ENCODE peak calls at places on chromosomes 5 and 9, in four cellular contexts. L is GM12878, A is A549, G is K562. B is an unnamed sample.

GRCh38 chr5:35963381-35963843 is 25.0 kb upstream of the CAPSL start:
- DNase-seq in L (no peak), A (no peak), G (peak; percentile 58), B (peak; percentile 20)

GRCh38 chr5:147658293-147658932 is 124.1 kb downstream of the JAKMIP2 start:
- DNase-seq in L (no peak), A (no peak), G (no peak), B (no peak)

GRCh38 chr9:109907810-109908458 is 127.9 kb downstream of the PALM2AKAP2 start:
- DNase-seq in L (no peak), A (no peak), G (no peak), B (no peak)

GRCh38 chr9:4366649-4367330 is 66.9 kb upstream of the GLIS3 start:
- DNase-seq in L (no peak), A (peak; percentile 53), G (peak; percentile 29), B (peak; percentile 54)

GRCh38 chr5:96048763-96049162 is 87.1 kb upstream of the ELL2 start:
- DNase-seq in L (no peak), A (no peak), G (peak; percentile 25), B (no peak)

GRCh38 chr5:103475629-103476240 is 86.9 kb downstream of the NUDT12 start:
- DNase-seq in L (no peak), A (peak; percentile 33), G (peak; percentile 23), B (peak; percentile 60)

GRCh38 chr5:79436224-79436623 is 77.7 kb downstream of the HOMER1 start:
- DNase-seq in L (no peak), A (no peak), G (no peak), B (peak; percentile 59)

GRCh38 chr9:92377904-92378303 is 26.5 kb downstream of the OGN start:
- DNase-seq in L (no peak), A (no peak), G (peak; percentile 11), B (peak; percentile 16)

GRCh38 chr5:151612689-151613427 is 21.7 kb upstream of the FAT2 start:
- DNase-seq in L (peak; percentile 45), A (peak; percentile 52), G (no peak), B (peak; percentile 11)

GRCh38 chr5:65213921-65214525 is 267.7 kb downstream of the ADAMTS6 start:
- DNase-seq in L (no peak), A (peak; percentile 36), G (peak; percentile 17), B (peak; percentile 39)

GRCh38 chr5:56019306-56020272 is 24.8 kb upstream of the IL6ST start:
- DNase-seq in L (no peak), A (no peak), G (no peak), B (peak; percentile 40)

GRCh38 chr5:62708481-62709325 is 130.1 kb downstream of the LRRC70 start:
- DNase-seq in L (no peak), A (no peak), G (no peak), B (no peak)

GRCh38 chr5:91101777-91102379 is 281.2 kb downstream of the ARRDC3 start:
- DNase-seq in L (peak; percentile 21), A (peak; percentile 65), G (peak; percentile 63), B (peak; percentile 84)

GRCh38 chr9:122016789-122017188 is 76.3 kb downstream of the TTLL11 start:
- DNase-seq in L (no peak), A (no peak), G (peak; percentile 24), B (no peak)

GRCh38 chr9:103266064-103266463 is 270.9 kb downstream of the CYLC2 start:
- DNase-seq in L (no peak), A (no peak), G (no peak), B (no peak)

GRCh38 chr5:76426391-76426802 is 23.3 kb downstream of the IQGAP2 start:
- DNase-seq in L (no peak), A (no peak), G (no peak), B (no peak)

GRCh38 chr9:1941989-1942388 is 73.2 kb upstream of the SMARCA2 start:
- DNase-seq in L (no peak), A (no peak), G (no peak), B (no peak)

GRCh38 chr9:79360387-79361347 is 211.1 kb upstream of the TLE4 start:
- DNase-seq in L (no peak), A (no peak), G (no peak), B (peak; percentile 48)

GRCh38 chr5:112142769-112143270 is 276.3 kb downstream of the EPB41L4A start:
- DNase-seq in L (peak; percentile 77), A (no peak), G (no peak), B (peak; percentile 66)

GRCh38 chr5:16550316-16550952 is 66.4 kb downstream of the RETREG1 start:
- DNase-seq in L (no peak), A (peak; percentile 69), G (peak; percentile 87), B (peak; percentile 49)

GRCh38 chr9:92147030-92147853 is 32.0 kb upstream of the SPTLC1 start:
- DNase-seq in L (no peak), A (peak; percentile 51), G (peak; percentile 72), B (peak; percentile 94)

GRCh38 chr5:89707891-89708290 is 701.7 kb downstream of the CETN3 start:
- DNase-seq in L (no peak), A (no peak), G (no peak), B (no peak)

GRCh38 chr5:137624786-137625349 is 111.0 kb downstream of the KLHL3 start:
- DNase-seq in L (no peak), A (no peak), G (no peak), B (no peak)

GRCh38 chr9:125649315-125649714 is 57.7 kb downstream of the MAPKAP1 start:
- DNase-seq in L (no peak), A (peak; percentile 51), G (no peak), B (peak; percentile 86)

GRCh38 chr5:144368556-144368955 is 197.9 kb downstream of the KCTD16 start:
- DNase-seq in L (no peak), A (no peak), G (no peak), B (peak; percentile 62)

GRCh38 chr5:35026941-35027340 is 20.8 kb downstream of the AGXT2 start:
- DNase-seq in L (no peak), A (no peak), G (no peak), B (no peak)

GRCh38 chr5:160685219-160685618 is 166.8 kb downstream of the ATP10B start:
- DNase-seq in L (no peak), A (no peak), G (no peak), B (no peak)

GRCh38 chr5:151671979-151672378 is 14.7 kb downstream of the SPARC start:
- DNase-seq in L (no peak), A (no peak), G (no peak), B (peak; percentile 63)

GRCh38 chr5:157994906-157995519 is 136.1 kb upstream of the CLINT1 start:
- DNase-seq in L (peak; percentile 3), A (peak; percentile 71), G (peak; percentile 26), B (peak; percentile 54)

GRCh38 chr5:123546657-123547056 is 34.7 kb downstream of the CSNK1G3 start:
- DNase-seq in L (no peak), A (no peak), G (no peak), B (peak; percentile 17)

GRCh38 chr9:17810728-17811634 is 232.1 kb downstream of the SH3GL2 start:
- DNase-seq in L (no peak), A (peak; percentile 17), G (peak; percentile 37), B (peak; percentile 66)

GRCh38 chr5:158812381-158812780 is 287.3 kb downstream of the EBF1 start:
- DNase-seq in L (peak; percentile 51), A (no peak), G (no peak), B (no peak)

GRCh38 chr5:59062986-59063683 is 480.3 kb downstream of the RAB3C start:
- DNase-seq in L (no peak), A (peak; percentile 35), G (no peak), B (no peak)

GRCh38 chr5:159310492-159310891 is 19.8 kb downstream of the IL12B start:
- DNase-seq in L (no peak), A (no peak), G (no peak), B (no peak)

DNA sequence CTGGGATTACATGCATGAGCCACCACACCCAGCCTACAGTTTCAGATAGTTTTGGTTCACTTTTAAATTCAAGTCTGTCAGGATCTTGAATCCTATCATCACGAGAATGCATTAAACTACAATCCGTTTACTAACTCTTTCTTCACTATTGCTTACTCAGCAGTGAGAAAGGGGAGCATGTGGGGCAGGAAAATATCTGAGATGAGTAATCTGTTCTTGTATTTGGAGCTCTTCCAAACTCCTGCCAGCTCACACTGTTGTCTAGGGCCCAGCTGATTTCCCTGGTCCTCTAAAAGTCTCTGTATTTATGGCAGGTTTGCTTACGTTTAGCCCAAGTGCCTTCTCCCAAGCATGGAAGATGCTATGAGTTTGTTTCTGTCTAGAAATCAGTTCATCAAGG is 152.2 kb downstream of the FGF18 start:
- DNase-seq in L (no peak), A (no peak), G (no peak), B (peak; percentile 42)
- TF ChIP-seq RFX5 in L (no peak), A (no peak), G (no peak), B (no peak)

GRCh38 chr5:33631786-33632185 is 191.0 kb downstream of the TARS1 start:
- DNase-seq in L (peak; percentile 76), A (no peak), G (no peak), B (peak; percentile 21)
- TF ChIP-seq ELK1 in L (no peak), A (no peak), G (no peak), B (no peak)

DNA sequence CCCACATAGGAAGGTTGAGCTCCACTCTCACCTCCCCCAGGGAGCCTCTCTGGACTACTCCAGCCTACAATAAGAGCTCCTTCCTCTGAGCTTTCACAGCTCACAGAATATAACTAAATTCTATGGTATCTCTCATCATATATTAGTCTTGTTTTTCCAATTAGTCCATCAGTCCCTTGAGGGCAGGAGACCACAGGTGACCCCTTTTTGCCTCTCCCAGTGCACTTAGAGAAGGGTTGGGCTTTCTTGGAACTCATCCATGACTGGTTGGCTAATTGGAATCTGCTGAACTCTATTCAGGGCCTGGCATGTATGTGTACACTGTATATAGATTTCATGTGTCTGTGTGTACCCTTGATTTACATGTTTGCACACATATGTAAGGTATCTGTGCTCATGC is 50.4 kb upstream of the ARAP3 start:
- DNase-seq in L (no peak), A (no peak), G (no peak), B (no peak)
- TF ChIP-seq RFX5 in L (no peak), A (no peak), G (no peak), B (no peak)

GRCh38 chr9:133475292-133475941 is 3.5 kb downstream of the SLC2A6 start:
- DNase-seq in L (no peak), A (no peak), G (no peak), B (no peak)
- TF ChIP-seq ELK1 in L (no peak), A (no peak), G (no peak), B (no peak)

DNA sequence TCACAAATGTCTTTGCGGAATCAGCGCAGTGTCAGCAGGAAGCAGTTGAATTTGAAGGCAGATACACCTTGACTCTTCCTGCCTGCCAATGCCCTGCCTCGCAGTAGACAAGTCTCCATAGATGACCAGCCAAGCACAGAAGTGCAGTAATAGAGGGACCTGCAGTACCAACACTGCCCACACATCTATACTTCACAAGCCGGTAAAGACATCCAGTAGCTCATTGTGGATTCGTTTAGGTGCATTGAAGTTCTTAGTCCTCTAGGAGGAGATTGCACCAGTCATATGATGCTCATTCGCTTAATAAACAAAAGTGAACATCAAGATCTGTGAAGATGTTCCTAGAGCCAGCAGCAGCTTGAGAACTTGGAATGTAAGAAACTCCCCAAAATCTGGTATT is 7.1 kb upstream of the IFNA2 start:
- DNase-seq in L (no peak), A (peak; percentile 37), G (no peak), B (no peak)
- TF ChIP-seq RFX5 in L (no peak), A (no peak), G (no peak), B (no peak)

DNA sequence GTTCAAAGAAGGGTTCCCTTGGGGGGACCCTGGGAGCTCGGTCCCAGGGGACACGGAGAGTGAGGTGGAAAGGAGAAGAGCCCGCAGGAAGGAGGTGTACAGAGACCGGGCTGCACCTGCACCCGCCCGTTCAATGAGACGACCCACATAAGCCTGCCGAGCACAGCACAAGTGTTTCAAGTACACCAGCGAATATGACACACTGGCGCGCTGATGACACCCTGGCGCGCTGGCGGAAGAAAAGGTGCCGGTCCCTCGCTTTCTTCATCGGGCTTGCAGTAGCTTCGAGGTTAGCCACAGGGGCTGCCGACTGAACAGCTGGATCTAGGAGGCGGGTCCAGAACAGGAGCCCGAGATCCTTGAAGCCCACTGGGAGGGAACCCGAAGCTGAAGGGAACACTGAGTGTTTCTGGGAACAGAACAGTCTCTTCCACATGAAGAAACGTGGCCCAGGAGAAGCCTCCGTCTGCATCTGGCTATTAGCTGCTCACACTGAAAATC is 1.4 kb downstream of the TBC1D9B start:
- DNase-seq in L (no peak), A (no peak), G (no peak), B (no peak)
- TF ChIP-seq ELK1 in L (no peak), A (no peak), G (no peak), B (no peak)